ENCODE peak calls at places on chromosomes 6 and 20, in four cellular contexts. Y is GM12878, Z is HepG2, N is H1. U is an unnamed sample.

GRCh38 chr6:152301021-152301805 is 335.9 kb downstream of the SYNE1 start:
- DNase-seq in Z (peak; percentile 89), N (no peak), Y (no peak), U (no peak)

GRCh38 chr6:163992701-163993100 is 578.2 kb downstream of the QKI start:
- DNase-seq in Y (no peak), N (no peak), Z (no peak), U (no peak)

GRCh38 chr20:19855426-19855825 is 97.4 kb downstream of the RIN2 start:
- DNase-seq in N (no peak), Y (no peak), Z (no peak), U (no peak)

GRCh38 chr6:116990679-116991078 is 113.6 kb downstream of the RFX6 start:
- DNase-seq in Z (no peak), N (no peak), Y (no peak), U (no peak)

GRCh38 chr6:130293800-130294199 is 71.0 kb upstream of the SAMD3 start:
- DNase-seq in N (peak; percentile 25), Y (peak; percentile 8), Z (peak; percentile 23), U (peak; percentile 44)

GRCh38 chr6:53437557-53438202 is 88.9 kb upstream of the ELOVL5 start:
- DNase-seq in Y (peak; percentile 27), Z (peak; percentile 71), N (no peak), U (peak; percentile 27)

GRCh38 chr6:33407132-33407718 is 3.6 kb upstream of the PHF1 start:
- DNase-seq in Y (no peak), N (no peak), Z (peak; percentile 47), U (no peak)

GRCh38 chr20:64112691-64113443 is 5.5 kb upstream of the NPBWR2 start:
- DNase-seq in N (no peak), Z (no peak), Y (no peak), U (no peak)

GRCh38 chr6:158819977-158820632 is 937 bp upstream of the EZR start:
- DNase-seq in Y (no peak), N (no peak), Z (no peak), U (no peak)

GRCh38 chr6:157219201-157220200 is 103.8 kb downstream of the TMEM242 start:
- DNase-seq in Z (peak; percentile 18), Y (no peak), N (no peak), U (no peak)

GRCh38 chr6:34487536-34487935 is 21.7 kb downstream of the PACSIN1 start:
- DNase-seq in N (no peak), Y (no peak), Z (no peak), U (no peak)

GRCh38 chr20:62792182-62792939 is 3.9 kb upstream of the MRGBP start:
- DNase-seq in Y (no peak), Z (peak; percentile 48), N (no peak), U (no peak)

GRCh38 chr6:15608406-15608805 is 54.4 kb downstream of the DTNBP1 start:
- DNase-seq in N (no peak), Y (no peak), Z (no peak), U (no peak)

GRCh38 chr20:39886650-39887190 is 802.3 kb downstream of the MAFB start:
- DNase-seq in Z (no peak), N (no peak), Y (no peak), U (no peak)

GRCh38 chr20:34240698-34241615 is at the start of gene ASIP:
- DNase-seq in Z (no peak), Y (no peak), N (no peak), U (no peak)

GRCh38 chr20:45450097-45450818 is 19.3 kb upstream of the WFDC2 start:
- DNase-seq in N (no peak), Y (no peak), Z (peak; percentile 66), U (no peak)

GRCh38 chr20:50285376-50286173 is 94.9 kb downstream of the CEBPB start:
- DNase-seq in Z (no peak), Y (peak; percentile 28), N (no peak), U (no peak)

GRCh38 chr6:14804444-14805210 is 441.2 kb upstream of the JARID2 start:
- DNase-seq in N (no peak), Z (peak; percentile 54), Y (no peak), U (no peak)

GRCh38 chr6:134732761-134733160 is 217.1 kb downstream of the ALDH8A1 start:
- DNase-seq in N (no peak), Y (no peak), Z (no peak), U (no peak)

GRCh38 chr6:113089056-113089455 is 741.9 kb downstream of the RFPL4B start:
- DNase-seq in Z (peak; percentile 9), N (peak; percentile 9), Y (no peak), U (peak; percentile 8)

GRCh38 chr6:14924126-14925024 is 321.5 kb upstream of the JARID2 start:
- DNase-seq in Y (no peak), Z (no peak), N (no peak), U (no peak)

GRCh38 chr6:161222706-161223234 is 51.1 kb downstream of the AGPAT4 start:
- DNase-seq in N (no peak), Z (no peak), Y (no peak), U (no peak)

GRCh38 chr6:130778946-130779657 is 48.1 kb upstream of the SMLR1 start:
- DNase-seq in Z (no peak), N (no peak), Y (no peak), U (no peak)

GRCh38 chr6:7590918-7591302 is 912 bp downstream of the SNRNP48 start:
- DNase-seq in Y (no peak), Z (peak; percentile 30), N (no peak), U (no peak)

GRCh38 chr20:54920491-54920890 is 445.1 kb downstream of the DOK5 start:
- DNase-seq in Y (no peak), Z (no peak), N (no peak), U (no peak)

GRCh38 chr6:97120511-97120910 is 162.5 kb downstream of the MMS22L start:
- DNase-seq in Y (no peak), Z (no peak), N (no peak), U (no peak)

GRCh38 chr6:4059115-4059777 is 19.7 kb downstream of the FAM217A start:
- DNase-seq in Y (no peak), Z (peak; percentile 76), N (peak; percentile 9), U (no peak)

GRCh38 chr6:68339488-68339887 is 295.6 kb upstream of the ADGRB3 start:
- DNase-seq in Z (no peak), Y (no peak), N (no peak), U (no peak)

GRCh38 chr6:90425161-90425641 is 128.6 kb upstream of the BACH2 start:
- DNase-seq in N (no peak), Y (peak; percentile 48), Z (no peak), U (no peak)

GRCh38 chr6:137497722-137498463 is 3.7 kb upstream of the OLIG3 start:
- DNase-seq in Y (no peak), Z (no peak), N (no peak), U (no peak)

GRCh38 chr20:8331740-8332412 is 199.8 kb downstream of the PLCB1 start:
- DNase-seq in Y (no peak), N (no peak), Z (peak; percentile 86), U (no peak)

GRCh38 chr6:35495258-35496035 is 1.4 kb downstream of the TEAD3 start:
- DNase-seq in Z (no peak), N (no peak), Y (no peak), U (no peak)

GRCh38 chr6:158972241-158973233 is 27.5 kb downstream of the RSPH3 start:
- DNase-seq in Z (peak; percentile 47), Y (peak; percentile 31), N (no peak), U (peak; percentile 11)

GRCh38 chr20:17225891-17226409 is 890 bp upstream of the PCSK2 start:
- DNase-seq in N (no peak), Z (no peak), Y (no peak), U (no peak)

GRCh38 chr6:121157913-121158312 is 176.4 kb downstream of the TBC1D32 start:
- DNase-seq in Z (no peak), Y (no peak), N (no peak), U (no peak)

GRCh38 chr6:51467231-51467952 is 620.0 kb downstream of the PKHD1 start:
- DNase-seq in Z (no peak), N (no peak), Y (no peak), U (no peak)

GRCh38 chr6:75090574-75090973 is 115.3 kb downstream of the COL12A1 start:
- DNase-seq in N (no peak), Y (no peak), Z (no peak), U (no peak)

GRCh38 chr6:139757766-139758655 is 383.6 kb upstream of the CITED2 start:
- DNase-seq in N (no peak), Y (no peak), Z (no peak), U (no peak)

DNA sequence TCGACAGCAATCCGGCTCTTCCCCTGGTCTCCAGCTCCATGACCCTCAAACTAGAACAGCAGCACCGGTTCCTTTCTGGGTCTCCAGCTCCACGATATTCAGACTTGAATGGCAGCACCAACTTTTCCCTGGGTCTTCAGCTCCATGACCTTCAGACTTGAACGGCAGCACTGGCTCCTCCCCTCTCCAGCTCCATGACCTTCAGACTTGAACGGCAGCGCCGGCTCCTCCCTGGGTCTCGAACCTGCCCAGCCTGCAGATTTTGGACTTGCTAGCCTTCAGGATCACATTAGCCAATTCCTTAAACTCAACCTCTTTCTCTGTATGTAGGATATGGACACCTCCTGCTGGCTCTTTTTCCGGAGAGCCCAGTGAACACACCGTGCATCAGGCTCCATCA is 350.9 kb downstream of the PREX1 start:
- DNase-seq in Y (no peak), N (no peak), Z (peak; percentile 24), U (no peak)
- H3K9ac ChIP-seq in Y (no peak overlapping the region), N (no peak overlapping the region), Z (no peak overlapping the region), U (no peak overlapping the region)

DNA sequence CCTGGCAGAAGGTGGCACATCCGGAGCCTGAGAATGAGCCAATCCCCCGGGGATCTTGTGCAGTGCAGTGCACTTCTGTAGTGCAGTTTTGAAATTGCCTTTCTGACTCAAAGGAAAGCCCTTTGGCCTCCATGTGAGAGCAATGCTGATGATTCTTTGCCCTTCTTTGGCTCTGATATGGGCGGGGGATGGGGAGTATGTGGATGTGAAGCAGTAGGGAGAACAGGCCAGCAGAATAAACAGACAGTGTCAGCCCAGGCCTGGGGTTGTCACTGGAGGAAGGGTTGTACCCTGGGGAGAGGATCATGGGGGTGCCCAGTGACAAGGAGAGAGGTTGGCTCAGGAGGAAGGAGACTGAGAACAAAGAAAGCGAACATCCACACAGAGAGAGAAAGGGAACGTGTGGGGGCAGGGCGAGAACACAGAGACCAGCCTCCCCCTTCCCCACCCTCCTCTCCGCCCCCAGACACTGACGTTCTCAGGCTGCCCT is 351.2 kb downstream of the CDC5L start:
- DNase-seq in Z (no peak), Y (peak; percentile 68), N (no peak), U (no peak)
- TF ChIP-seq SUZ12 in Z (no peak), Y (no peak), N (no peak), U (no peak)

GRCh38 chr6:142387997-142388815 is 86.4 kb downstream of the ADGRG6 start:
- DNase-seq in Z (peak; percentile 73), Y (no peak), N (no peak), U (no peak)
- H3K9ac ChIP-seq in Z (no peak overlapping the region), Y (no peak overlapping the region), N (no peak overlapping the region), U (no peak overlapping the region)

DNA sequence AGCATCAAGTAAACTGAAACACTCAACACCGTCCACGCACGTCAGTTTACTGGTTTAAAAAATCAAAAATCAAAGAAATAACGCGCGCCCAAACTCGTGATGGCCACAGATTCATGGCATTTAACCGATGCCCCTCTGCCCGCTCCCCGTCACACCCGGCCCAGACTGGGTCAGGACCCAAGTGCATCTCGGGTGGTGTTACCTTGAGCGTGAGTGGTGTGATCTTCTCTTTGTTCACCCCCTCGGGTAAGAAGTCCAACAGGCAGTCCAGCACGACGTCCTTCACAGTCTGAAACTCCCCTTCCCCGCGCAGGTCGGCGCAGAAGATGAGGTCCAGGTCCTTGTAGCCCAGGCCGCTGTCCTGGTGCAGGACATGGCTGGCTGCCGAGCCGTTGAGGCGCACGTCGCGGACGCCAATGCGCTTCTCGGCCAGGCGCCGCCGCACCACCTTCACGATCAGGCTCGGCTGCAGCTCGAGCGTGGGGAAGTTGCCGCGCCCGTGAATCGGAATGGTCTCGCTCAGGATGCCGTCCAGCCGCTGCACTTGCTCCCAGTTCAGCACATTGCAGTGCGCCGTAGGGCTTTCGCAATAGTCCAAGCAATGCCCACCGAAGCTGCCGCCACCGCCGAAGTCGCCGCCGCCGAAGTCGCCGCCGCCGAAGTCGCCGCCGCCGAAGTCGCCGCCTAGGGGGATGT is 945 bp downstream of the TENT5A start:
- DNase-seq in Z (peak; percentile 21), N (no peak), Y (no peak), U (no peak)
- TF ChIP-seq SUZ12 in Z (no peak), N (peak; percentile 39), Y (no peak), U (no peak)

U was measured in NT2/D1.